ENCODE peak calls at places on chromosome 14, in nine cellular contexts. G is COR-L47; K is stimulated activated CD4-positive, alpha-beta T cell treated with anti-CD3 and anti-CD28 coated beads, Interleukin-1b, Interleukin-23, amount 100 ng/mL, for 4 hours; E is dorsolateral prefrontal cortex; R is mammary epithelial cell; I is fibroblast of pulmonary artery; Z is stimulated activated CD8-positive, alpha-beta memory T cell treated with anti-CD3 and anti-CD28 coated beads, Interleukin-12 subunit alpha, Interleukin-12 subunit beta, amount 100 ng/mL, for 4 hours; W is body of pancreas; O is erythroblast. S is an unnamed sample.
A peak's percentile ranks its signal among the peaks of the same experiment; 100 is the strongest.

GRCh38 chr14:61927521-61927920 is 165.3 kb downstream of the SNAPC1 start:
- DNase-seq in Z (no peak), W (no peak), R (peak; percentile 70), I (peak; percentile 16), E (no peak), K (no peak), O (no peak), G (no peak), S (no peak)

GRCh38 chr14:38526841-38527501 is 271.1 kb upstream of the CLEC14A start:
- DNase-seq in O (no peak), R (no peak), W (no peak), I (no peak), E (no peak), K (no peak), G (no peak), Z (no peak), S (no peak)

GRCh38 chr14:88695873-88696272 is 96.9 kb downstream of the EML5 start:
- DNase-seq in R (peak; percentile 78), E (no peak), I (no peak), K (no peak), W (no peak), G (no peak), Z (no peak), O (no peak), S (no peak)

GRCh38 chr14:74891870-74892269 is 10.2 kb downstream of the DLST start:
- DNase-seq in R (no peak), Z (no peak), E (no peak), O (no peak), G (no peak), I (no peak), W (no peak), K (no peak), S (no peak)

GRCh38 chr14:43232261-43232660 is 1274.8 kb downstream of the FSCB start:
- DNase-seq in K (no peak), Z (no peak), O (no peak), R (no peak), E (no peak), W (no peak), G (no peak), I (no peak), S (no peak)

GRCh38 chr14:58414845-58415244 is 12.5 kb downstream of the TIMM9 start:
- DNase-seq in I (peak; percentile 11), O (peak; percentile 69), K (no peak), R (no peak), E (no peak), Z (no peak), G (no peak), W (no peak), S (no peak)

GRCh38 chr14:33362934-33363333 is 424.3 kb downstream of the NPAS3 start:
- DNase-seq in Z (no peak), R (no peak), I (no peak), O (no peak), E (no peak), K (no peak), G (no peak), W (no peak), S (no peak)

GRCh38 chr14:68020999-68021663 is 201.6 kb downstream of the RAD51B start:
- DNase-seq in O (no peak), G (no peak), Z (no peak), I (no peak), R (no peak), E (no peak), K (no peak), W (no peak), S (peak; percentile 71)

GRCh38 chr14:61730756-61731373 is 31.4 kb upstream of the SNAPC1 start:
- DNase-seq in R (no peak), E (no peak), G (no peak), W (no peak), Z (no peak), I (no peak), O (peak; percentile 59), K (peak; percentile 18), S (no peak)

GRCh38 chr14:91417983-91418386 is 365 bp upstream of the CCDC88C start:
- DNase-seq in R (no peak), I (no peak), G (peak; percentile 74), Z (no peak), O (peak; percentile 82), E (no peak), W (peak; percentile 41), K (peak; percentile 51), S (no peak)

S was measured in NCI-H748 treated with DMSO at 0.1 percent for 48 hours.